ENCODE peak calls at places on chromosome 22, in four cellular contexts. V is sigmoid colon, H is GM12891, B is tibial nerve. S is an unnamed sample.

GRCh38 chr22:36287881-36288515 is 35.1 kb downstream of the APOL1 start:
- DNase-seq in V (peak; percentile 71), B (no peak), H (no peak), S (no peak)

GRCh38 chr22:41341990-41342389 is 39.8 kb upstream of the TEF start:
- DNase-seq in B (no peak), V (no peak), H (peak; percentile 77), S (no peak)

GRCh38 chr22:35596821-35597220 is 20.3 kb downstream of the MB start:
- DNase-seq in V (peak; percentile 92), B (no peak), H (no peak), S (no peak)

GRCh38 chr22:33848251-33848650 is 72.0 kb downstream of the LARGE1 start:
- DNase-seq in H (no peak), V (no peak), B (no peak), S (peak; percentile 44)

GRCh38 chr22:44429941-44430587 is 68.0 kb downstream of the RTL6 start:
- DNase-seq in B (no peak), H (no peak), V (peak; percentile 42), S (no peak)

GRCh38 chr22:20187777-20188566 is 37.1 kb upstream of the CCDC188 start:
- DNase-seq in B (no peak), H (no peak), V (no peak), S (no peak)

GRCh38 chr22:48278620-48279464 is 1516.4 kb downstream of the TBC1D22A start:
- DNase-seq in B (no peak), V (no peak), H (no peak), S (no peak)

GRCh38 chr22:49004484-49005399 is 822.9 kb downstream of the BRD1 start:
- DNase-seq in B (no peak), V (no peak), H (no peak), S (no peak)

GRCh38 chr22:36373258-36373579 is 14.5 kb downstream of the MYH9 start:
- DNase-seq in V (no peak), H (no peak), B (peak; percentile 34), S (no peak)

GRCh38 chr22:44918166-44918924 is 91.5 kb downstream of the PHF21B start:
- DNase-seq in B (no peak), H (no peak), V (peak; percentile 50), S (no peak)

GRCh38 chr22:29062286-29062949 is 787 bp upstream of the C22orf31 start:
- DNase-seq in B (no peak), H (no peak), V (no peak), S (no peak)

GRCh38 chr22:25395915-25396314 is 168.6 kb upstream of the GRK3 start:
- DNase-seq in V (no peak), H (no peak), B (no peak), S (no peak)

GRCh38 chr22:26548984-26549383 is 36.7 kb upstream of the TFIP11 start:
- DNase-seq in H (no peak), V (no peak), B (no peak), S (no peak)

GRCh38 chr22:44658371-44658953 is 43.5 kb upstream of the PRR5 start:
- DNase-seq in H (no peak), B (no peak), V (peak; percentile 84), S (no peak)

GRCh38 chr22:20765938-20766337 is 8.0 kb upstream of the SERPIND1 start:
- DNase-seq in V (no peak), H (no peak), B (no peak), S (no peak)

GRCh38 chr22:19823638-19824196 is 31.0 kb downstream of the GNB1L start:
- DNase-seq in B (no peak), H (peak; percentile 12), V (peak; percentile 26), S (no peak)

GRCh38 chr22:22086501-22087158 is 104.0 kb upstream of the TOP3B start:
- DNase-seq in B (no peak), H (no peak), V (no peak), S (no peak)

GRCh38 chr22:46584081-46584903 is 35.9 kb upstream of the GRAMD4 start:
- DNase-seq in B (no peak), H (no peak), V (peak; percentile 57), S (peak; percentile 48)

GRCh38 chr22:47027766-47028165 is 265.3 kb downstream of the TBC1D22A start:
- DNase-seq in B (no peak), V (peak; percentile 40), H (no peak), S (no peak)

GRCh38 chr22:36323182-36323854 is 64.4 kb downstream of the MYH9 start:
- DNase-seq in B (peak; percentile 74), H (no peak), V (peak; percentile 97), S (no peak)

GRCh38 chr22:20440637-20441591 is 3.3 kb upstream of the SCARF2 start:
- DNase-seq in B (no peak), H (no peak), V (peak; percentile 46), S (no peak)

GRCh38 chr22:44580756-44581435 is 82.9 kb upstream of the RTL6 start:
- DNase-seq in B (no peak), V (peak; percentile 27), H (no peak), S (no peak)

GRCh38 chr22:48717883-48718817 is 1109.5 kb downstream of the BRD1 start:
- DNase-seq in B (no peak), V (peak; percentile 52), H (no peak), S (no peak)

GRCh38 chr22:38218661-38219331 is 17.0 kb downstream of the MAFF start:
- DNase-seq in V (peak; percentile 93), B (no peak), H (no peak), S (peak; percentile 75)

GRCh38 chr22:35695202-35695601 is 22.5 kb upstream of the APOL5 start:
- DNase-seq in B (no peak), V (no peak), H (no peak), S (no peak)

GRCh38 chr22:44195189-44195871 is 14.6 kb downstream of the PARVG start:
- DNase-seq in B (no peak), V (peak; percentile 52), H (no peak), S (no peak)

GRCh38 chr22:29148826-29149225 is 56.9 kb upstream of the EMID1 start:
- DNase-seq in H (no peak), V (peak; percentile 43), B (no peak), S (no peak)

GRCh38 chr22:39800790-39801540 is 92.6 kb downstream of the ENTHD1 start:
- DNase-seq in B (no peak), V (no peak), H (no peak), S (no peak)

GRCh38 chr22:34105461-34106062 is 185.3 kb upstream of the LARGE1 start:
- DNase-seq in V (peak; percentile 76), B (peak; percentile 56), H (no peak), S (peak; percentile 9)

GRCh38 chr22:30422481-30423295 is 2.9 kb upstream of the MTFP1 start:
- DNase-seq in B (peak; percentile 65), V (peak; percentile 90), H (no peak), S (no peak)

GRCh38 chr22:30421695-30422480 is 3.7 kb upstream of the MTFP1 start:
- DNase-seq in V (no peak), H (no peak), B (no peak), S (no peak)

GRCh38 chr22:30423959-30424380 is 1.6 kb upstream of the MTFP1 start:
- DNase-seq in B (peak; percentile 99), V (peak; percentile 100), H (peak; percentile 91), S (peak; percentile 72)

GRCh38 chr22:30424471-30425326 is 869 bp upstream of the MTFP1 start:
- DNase-seq in V (no peak), H (no peak), B (peak; percentile 15), S (no peak)

DNA sequence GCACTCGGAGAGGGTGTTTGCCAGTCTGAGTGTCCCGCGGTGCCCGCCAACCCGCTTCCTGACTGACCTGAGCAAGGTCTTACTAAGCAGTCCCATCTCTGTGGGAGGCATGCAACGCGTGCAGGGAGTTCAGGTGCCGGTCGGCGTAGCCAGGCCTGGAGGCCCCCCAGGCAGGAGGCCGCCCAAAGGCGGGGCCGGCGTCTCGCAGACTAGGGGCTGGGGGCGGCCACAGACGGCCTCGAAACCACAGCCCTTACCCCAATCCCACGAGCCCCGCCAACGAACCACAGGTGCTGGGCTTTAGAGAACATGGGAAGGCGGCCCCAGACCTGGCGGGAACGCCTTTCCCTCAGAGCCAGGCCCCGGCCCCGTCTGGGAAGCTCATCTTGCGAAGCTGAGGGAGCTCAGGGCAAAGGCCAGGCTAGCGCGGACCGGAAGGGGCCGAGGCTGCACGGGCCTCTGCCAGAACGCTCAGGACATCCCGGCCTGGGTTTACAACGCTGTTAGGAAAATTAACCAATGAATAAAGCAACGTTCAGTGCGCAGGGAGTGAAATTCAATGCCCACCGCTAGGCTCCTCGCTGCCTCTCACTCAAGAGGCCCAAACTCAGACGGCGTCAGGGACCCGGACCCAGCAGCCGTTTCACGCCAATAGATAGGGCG is 2.1 kb upstream of the MTFP1 start:
- DNase-seq in B (no peak), H (no peak), V (peak; percentile 83), S (no peak)
- TF ChIP-seq POLR2A in B (peak; percentile 79), H (peak; percentile 87), V (peak; percentile 93), S (peak; percentile 14)

DNA sequence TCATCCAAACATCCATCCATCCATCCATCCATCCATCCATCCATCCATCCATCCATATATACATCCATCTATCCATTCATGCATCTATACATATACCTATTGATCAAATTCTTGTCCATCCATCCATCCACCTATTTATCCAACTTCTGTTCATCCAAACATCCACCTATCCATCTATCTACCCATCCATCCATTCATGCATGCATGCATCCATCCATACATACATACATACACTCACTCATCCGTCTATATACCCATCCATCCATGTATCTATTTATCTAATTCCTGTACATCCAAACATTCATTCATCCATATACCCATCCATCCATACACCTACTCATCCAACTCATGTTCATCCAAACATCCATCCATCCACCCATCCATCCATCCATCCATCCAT is 19.3 kb upstream of the YWHAH start:
- DNase-seq in V (no peak), H (no peak), B (no peak), S (no peak)
- TF ChIP-seq POLR2A in V (no peak), H (no peak), B (no peak), S (no peak)

GRCh38 chr22:50245214-50246072 is 620 bp upstream of the TUBGCP6 start:
- DNase-seq in B (no peak), V (no peak), H (no peak), S (no peak)

GRCh38 chr22:50242406-50242949 is 2.3 kb downstream of the TUBGCP6 start:
- DNase-seq in H (no peak), V (no peak), B (no peak), S (no peak)

GRCh38 chr22:50246242-50247175 is 1.7 kb upstream of the TUBGCP6 start:
- DNase-seq in B (no peak), V (no peak), H (no peak), S (no peak)

GRCh38 chr22:50243704-50244419 is 961 bp downstream of the TUBGCP6 start:
- DNase-seq in H (no peak), B (no peak), V (no peak), S (no peak)

DNA sequence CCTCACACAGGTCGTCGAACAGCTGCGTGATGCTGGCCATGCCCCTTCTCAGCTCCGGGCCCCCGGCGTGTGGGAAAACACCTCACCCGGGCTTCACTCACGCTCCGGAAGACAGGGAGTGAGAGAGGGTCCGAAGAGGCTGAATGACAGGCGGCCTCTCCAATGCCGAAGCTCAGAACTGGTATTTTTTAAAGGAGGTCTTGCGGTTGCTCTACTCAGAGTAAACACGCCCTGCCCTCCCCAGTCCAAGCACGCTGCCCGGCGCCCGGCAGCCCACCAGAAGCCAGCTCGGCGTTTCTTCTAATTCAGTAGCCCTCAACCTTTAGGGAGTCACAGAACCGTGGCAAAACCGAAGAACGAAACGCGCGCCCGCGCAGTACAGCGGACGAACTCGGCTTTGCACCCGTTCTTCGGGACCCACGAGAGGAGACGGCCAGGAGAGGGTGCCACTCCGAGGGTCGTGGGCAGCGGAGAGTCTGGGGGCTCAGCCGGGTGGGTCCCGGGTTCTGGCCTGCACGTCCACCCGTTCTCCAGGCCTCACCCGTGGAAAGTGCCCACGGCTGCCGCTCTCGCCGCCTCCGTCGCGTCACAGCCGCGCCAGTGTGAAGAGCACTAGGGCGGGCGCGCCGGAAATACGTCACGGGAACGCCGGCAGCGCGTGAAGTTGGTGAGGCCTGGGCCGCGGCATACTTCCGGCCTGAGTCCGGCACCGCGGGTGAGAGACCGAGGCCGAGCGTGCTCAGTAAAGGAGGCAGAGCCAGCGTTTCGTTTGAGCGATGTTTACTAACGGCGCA is at the start of gene TUBGCP6:
- DNase-seq in H (peak; percentile 96), B (peak; percentile 91), V (peak; percentile 98), S (peak; percentile 86)
- TF ChIP-seq POLR2A in H (peak; percentile 85), B (peak; percentile 71), V (peak; percentile 87), S (peak; percentile 65)

GRCh38 chr22:42684462-42685195 is 35.4 kb upstream of the CYB5R3 start:
- DNase-seq in B (peak; percentile 71), V (peak; percentile 87), H (no peak), S (no peak)
- TF ChIP-seq POLR2A in B (no peak), V (no peak), H (no peak), S (no peak)

S was measured in H54.